ENCODE peak calls at places on chromosomes 11 and 22, in four cellular contexts. Z is pons; U is dermis blood vessel endothelial cell; D is activated effector memory CD4-positive, alpha-beta T cell treated with Interleukin-2 at 50 U/mL for 16 hours. K is an unnamed sample.

GRCh38 chr11:95156133-95156731 is 66.6 kb downstream of the ENDOD1 start:
- DNase-seq in D (no peak), U (no peak), Z (no peak), K (no peak)

GRCh38 chr11:78350101-78350645 is 67.4 kb downstream of the GAB2 start:
- DNase-seq in U (no peak), D (no peak), Z (peak), K (no peak)

GRCh38 chr22:24323695-24324094 is 53.1 kb downstream of the SPECC1L start:
- DNase-seq in U (no peak), D (no peak), Z (no peak), K (no peak)

GRCh38 chr11:64359712-64360402 is 895 bp downstream of the RPS6KA4 start:
- DNase-seq in Z (peak), D (peak), U (no peak), K (no peak)

GRCh38 chr11:134331565-134332188 is at the start of gene GLB1L2:
- DNase-seq in D (peak), U (peak), Z (peak), K (peak)

GRCh38 chr22:46633334-46633890 is 13.2 kb downstream of the GRAMD4 start:
- DNase-seq in Z (no peak), U (no peak), D (no peak), K (no peak)

GRCh38 chr22:30327864-30328345 is 1.2 kb upstream of the TBC1D10A start:
- DNase-seq in Z (no peak), U (no peak), D (no peak), K (no peak)

GRCh38 chr22:46918197-46918596 is 155.7 kb downstream of the TBC1D22A start:
- DNase-seq in Z (no peak), D (no peak), U (no peak), K (no peak)

GRCh38 chr11:111986589-111986988 is 38.6 kb upstream of the DLAT start:
- DNase-seq in Z (no peak), D (no peak), U (no peak), K (no peak)

GRCh38 chr11:32221476-32222032 is 130.7 kb downstream of the RCN1 start:
- DNase-seq in D (no peak), Z (no peak), U (no peak), K (no peak)

K was measured in Jurkat, Clone E6-1.